ENCODE peak calls at places on chromosomes 12 and 14, in four cellular contexts. C is gastrocnemius medialis, X is spleen, M is adrenal gland. Q is an unnamed sample.

GRCh38 chr12:958449-959123 is 9.1 kb upstream of the RAD52 start:
- DNase-seq in X (no peak), M (no peak), C (no peak), Q (no peak)

GRCh38 chr12:114812858-114813761 is 129.1 kb upstream of the TBX3 start:
- DNase-seq in C (no peak), M (no peak), X (no peak), Q (no peak)

GRCh38 chr12:68367903-68368302 is 35.7 kb upstream of the MDM1 start:
- DNase-seq in C (no peak), X (no peak), M (no peak), Q (no peak)

GRCh38 chr12:8078400-8078799 is 3.7 kb upstream of the NECAP1 start:
- DNase-seq in M (peak; percentile 45), C (no peak), X (no peak), Q (no peak)

GRCh38 chr12:30021046-30021833 is 237.5 kb upstream of the TMTC1 start:
- DNase-seq in M (no peak), X (no peak), C (no peak), Q (no peak)

GRCh38 chr12:110853856-110854255 is 7.1 kb downstream of the CCDC63 start:
- DNase-seq in M (peak; percentile 25), C (no peak), X (no peak), Q (no peak)

GRCh38 chr12:79659961-79660431 is 30.8 kb downstream of the PAWR start:
- DNase-seq in C (no peak), M (no peak), X (no peak), Q (no peak)

GRCh38 chr14:23095196-23096108 is at the start of gene C14orf119:
- DNase-seq in C (peak; percentile 100), M (peak; percentile 99), X (peak; percentile 96), Q (peak; percentile 99)

GRCh38 chr12:71900091-71900490 is 38.6 kb upstream of the TPH2 start:
- DNase-seq in X (no peak), C (no peak), M (no peak), Q (no peak)

GRCh38 chr12:130983328-130984017 is 29.8 kb downstream of the ADGRD1 start:
- DNase-seq in C (peak; percentile 32), M (no peak), X (no peak), Q (no peak)
- H3K4me1 ChIP-seq in C (no peaks in the 10 kb centered on the region), M (no peaks in the 10 kb centered on the region), X (peaks cover 17% of the 10 kb centered on the region), Q (no peaks in the 10 kb centered on the region)

GRCh38 chr14:59225281-59225680 is 36.8 kb downstream of the DAAM1 start:
- DNase-seq in M (no peak), C (no peak), X (no peak), Q (no peak)
- H3K4me3 ChIP-seq in M (no peak overlapping the region), C (no peak overlapping the region), X (no peak overlapping the region), Q (no peak overlapping the region)

GRCh38 chr12:105228494-105228893 is 7.5 kb downstream of the APPL2 start:
- DNase-seq in M (no peak), X (no peak), C (no peak), Q (no peak)

GRCh38 chr12:105225505-105225904 is 10.5 kb downstream of the APPL2 start:
- DNase-seq in C (no peak), X (no peak), M (no peak), Q (no peak)

GRCh38 chr12:105227879-105228278 is 8.1 kb downstream of the APPL2 start:
- DNase-seq in M (no peak), X (no peak), C (no peak), Q (no peak)

GRCh38 chr12:105224399-105224798 is 11.6 kb downstream of the APPL2 start:
- DNase-seq in M (no peak), X (no peak), C (no peak), Q (no peak)

GRCh38 chr12:105226219-105226618 is 9.8 kb downstream of the APPL2 start:
- DNase-seq in M (peak; percentile 82), C (peak; percentile 74), X (no peak), Q (peak; percentile 62)
- TF ChIP-seq POLR2A in M (peak; percentile 58), C (peak; percentile 23), X (no peak), Q (no peak)

DNA sequence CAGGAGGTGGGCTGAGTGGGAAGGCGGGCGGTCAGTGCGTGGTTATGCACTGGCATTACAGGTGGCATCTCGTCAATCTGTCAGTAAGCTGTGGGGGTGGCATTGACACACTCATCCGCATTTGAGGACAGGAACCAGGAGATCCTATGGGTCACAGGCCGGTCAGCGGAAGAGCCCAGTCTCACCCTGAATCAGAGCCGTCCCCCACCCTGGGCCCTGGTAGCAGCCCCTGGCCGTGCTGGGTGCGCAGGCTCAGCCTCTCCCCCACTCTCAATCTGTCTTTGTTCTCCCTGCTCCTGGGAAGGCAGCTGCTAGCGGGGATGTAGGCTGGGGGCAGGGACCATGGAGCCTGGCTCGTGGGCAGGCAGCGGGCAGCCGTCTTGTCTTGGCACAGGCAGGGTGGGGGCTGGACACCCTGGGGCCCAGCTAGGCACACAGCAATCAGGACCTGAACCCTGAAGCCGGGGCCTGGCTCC is 5.1 kb downstream of the INF2 start:
- DNase-seq in X (no peak), C (no peak), M (no peak), Q (no peak)
- H3K4me1 ChIP-seq in X (peaks cover 100% of the 10 kb centered on the region), C (peaks cover 38% of the 10 kb centered on the region), M (peaks cover 18% of the 10 kb centered on the region), Q (peaks cover 39% of the 10 kb centered on the region)

DNA sequence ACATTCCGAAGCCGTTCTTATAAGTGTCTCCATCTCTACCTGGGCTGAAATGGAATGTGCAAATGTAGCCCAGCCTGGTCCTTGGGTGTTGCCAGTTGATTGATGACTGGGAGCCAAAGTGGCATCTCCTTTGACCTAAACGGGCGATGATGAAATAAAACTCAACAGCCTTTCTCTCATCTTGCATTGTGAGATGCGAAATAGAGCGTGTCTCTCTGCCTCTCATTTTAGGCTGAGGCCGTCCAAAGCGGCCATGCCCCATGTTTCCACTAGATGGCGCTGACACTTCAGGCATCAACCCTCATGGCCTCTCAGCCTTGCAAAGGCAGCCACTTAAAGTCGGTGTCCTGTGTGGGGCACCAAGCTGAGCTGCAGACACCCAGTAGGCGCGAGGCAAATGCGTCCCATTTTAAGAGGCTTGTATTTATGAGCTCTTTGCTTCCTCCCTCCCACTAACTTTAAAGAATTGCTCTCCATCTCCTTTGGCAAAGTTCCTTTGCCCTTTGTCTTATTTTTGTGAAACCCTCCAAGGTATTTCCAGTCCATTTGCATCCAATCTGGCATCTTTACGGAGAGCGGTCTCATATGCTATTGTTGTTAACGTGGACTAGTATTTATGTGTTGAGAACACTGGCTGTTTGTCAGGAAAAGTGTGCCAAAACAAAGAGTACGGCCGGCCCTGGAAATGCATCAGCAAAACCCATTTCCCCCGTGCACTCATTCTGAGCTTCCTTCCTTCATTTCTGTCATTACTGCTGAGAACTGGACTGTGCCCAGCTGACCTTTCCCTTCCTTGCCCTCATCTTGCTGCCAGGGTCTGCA is 25.0 kb downstream of the GPRC5A start:
- DNase-seq in X (peak; percentile 94), M (peak; percentile 77), C (peak; percentile 57), Q (peak; percentile 80)
- H3K4me3 ChIP-seq in X (no peak overlapping the region), M (no peak overlapping the region), C (peak overlapping the region; percentile 0), Q (no peak overlapping the region)

DNA sequence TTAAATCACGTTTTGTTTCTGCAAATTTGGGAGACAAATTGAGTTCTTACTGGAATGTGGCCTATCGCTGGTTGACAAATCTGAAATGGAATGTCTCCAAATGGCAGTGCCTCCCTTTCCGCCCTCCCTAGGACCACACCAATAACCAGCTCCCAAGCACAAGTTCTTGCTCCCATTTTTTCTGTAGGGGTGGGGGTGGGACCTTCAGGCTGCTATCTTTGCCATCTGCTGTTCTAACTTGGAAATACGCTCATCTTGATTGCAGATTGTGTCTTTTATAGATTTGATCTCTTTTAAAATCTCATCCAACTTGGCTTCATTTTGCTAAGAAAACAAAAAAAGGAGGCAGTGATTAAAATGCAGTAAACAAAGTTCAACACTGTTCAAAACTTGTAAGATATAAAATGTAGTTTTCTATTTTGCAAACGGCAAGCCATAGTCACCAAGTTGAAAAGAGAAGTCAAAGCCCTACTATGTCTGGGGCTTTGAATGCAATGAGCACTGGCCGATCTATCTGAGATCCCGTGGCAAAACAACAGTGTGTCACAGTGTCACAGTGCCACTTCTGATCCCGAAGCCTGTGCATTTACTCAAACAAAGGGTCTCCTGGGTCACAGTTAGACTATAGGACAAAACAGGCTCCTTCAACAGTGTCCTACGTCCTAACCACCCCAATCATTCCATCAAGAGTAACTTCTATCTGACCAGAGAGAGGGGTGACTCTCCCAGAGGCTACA is 13.7 kb upstream of the SELPLG start:
- DNase-seq in X (no peak), C (no peak), M (peak; percentile 59), Q (no peak)
- TF ChIP-seq POLR2A in X (no peak), C (no peak), M (no peak), Q (no peak)

GRCh38 chr14:68401320-68401719 is 391.5 kb downstream of the ZFP36L1 start:
- DNase-seq in M (no peak), X (no peak), C (no peak), Q (peak; percentile 78)

GRCh38 chr14:68397371-68397779 is 395.5 kb downstream of the ZFP36L1 start:
- DNase-seq in C (peak; percentile 42), X (peak; percentile 84), M (peak; percentile 87), Q (no peak)

GRCh38 chr14:68401855-68402254 is 391.0 kb downstream of the ZFP36L1 start:
- DNase-seq in C (no peak), X (no peak), M (no peak), Q (no peak)

GRCh38 chr14:68397827-68398226 is 395.0 kb downstream of the ZFP36L1 start:
- DNase-seq in M (no peak), C (no peak), X (peak; percentile 74), Q (no peak)

GRCh38 chr14:68399971-68400370 is 392.9 kb downstream of the ZFP36L1 start:
- DNase-seq in M (no peak), C (no peak), X (no peak), Q (no peak)
- H3K4me1 ChIP-seq in M (peaks cover 28% of the 10 kb centered on the region), C (peaks cover 30% of the 10 kb centered on the region), X (peaks cover 90% of the 10 kb centered on the region), Q (peaks cover 59% of the 10 kb centered on the region)

Q was measured in breast epithelium.